ENCODE peak calls at places on chromosomes 7 and 10, in ten cellular contexts. One of them, this sample, is unnamed.

GRCh38 chr10:120841522-120842189 is 9.5 kb upstream of the WDR11 start:
- DNase-seq in fibroblast of the aortic adventitia: no peak
- DNase-seq in KG1: no peak
- DNase-seq in activated effector memory CD4-positive, alpha-beta T cell treated with Interleukin-2 at 50 U/mL for 16 hours: no peak
- DNase-seq in right cardiac atrium: no peak
- DNase-seq in CD4-positive, alpha-beta T cell: no peak
- DNase-seq in amygdala: no peak
- DNase-seq in pons: no peak
- DNase-seq in GM13976: no peak
- DNase-seq in HEK293T: no peak
- DNase-seq in this sample: no peak

GRCh38 chr7:1460757-1461639 is 1.7 kb upstream of the MICALL2 start:
- DNase-seq in fibroblast of the aortic adventitia: peak; percentile 58
- DNase-seq in KG1: no peak
- DNase-seq in CD4-positive, alpha-beta T cell: no peak
- DNase-seq in GM13976: peak; percentile 85
- DNase-seq in HEK293T: no peak
- DNase-seq in right cardiac atrium: peak; percentile 73
- DNase-seq in amygdala: no peak
- DNase-seq in pons: peak; percentile 20
- DNase-seq in activated effector memory CD4-positive, alpha-beta T cell treated with Interleukin-2 at 50 U/mL for 16 hours: no peak
- DNase-seq in this sample: peak; percentile 32

GRCh38 chr10:33535866-33536265 is 201.4 kb upstream of the NRP1 start:
- DNase-seq in KG1: no peak
- DNase-seq in GM13976: no peak
- DNase-seq in amygdala: no peak
- DNase-seq in right cardiac atrium: no peak
- DNase-seq in fibroblast of the aortic adventitia: no peak
- DNase-seq in activated effector memory CD4-positive, alpha-beta T cell treated with Interleukin-2 at 50 U/mL for 16 hours: no peak
- DNase-seq in CD4-positive, alpha-beta T cell: no peak
- DNase-seq in pons: no peak
- DNase-seq in HEK293T: no peak
- DNase-seq in this sample: no peak

GRCh38 chr10:113113241-113113640 is 163.2 kb downstream of the TCF7L2 start:
- DNase-seq in activated effector memory CD4-positive, alpha-beta T cell treated with Interleukin-2 at 50 U/mL for 16 hours: no peak
- DNase-seq in CD4-positive, alpha-beta T cell: no peak
- DNase-seq in KG1: no peak
- DNase-seq in GM13976: no peak
- DNase-seq in amygdala: no peak
- DNase-seq in fibroblast of the aortic adventitia: no peak
- DNase-seq in pons: no peak
- DNase-seq in HEK293T: no peak
- DNase-seq in right cardiac atrium: no peak
- DNase-seq in this sample: no peak

GRCh38 chr10:135601-136464 is 578 bp downstream of the ZMYND11 start:
- DNase-seq in fibroblast of the aortic adventitia: peak; percentile 48
- DNase-seq in KG1: peak; percentile 78
- DNase-seq in right cardiac atrium: peak; percentile 66
- DNase-seq in HEK293T: peak; percentile 26
- DNase-seq in amygdala: no peak
- DNase-seq in GM13976: peak; percentile 63
- DNase-seq in pons: peak; percentile 22
- DNase-seq in CD4-positive, alpha-beta T cell: peak; percentile 55
- DNase-seq in activated effector memory CD4-positive, alpha-beta T cell treated with Interleukin-2 at 50 U/mL for 16 hours: peak; percentile 48
- DNase-seq in this sample: peak; percentile 44

GRCh38 chr10:60677541-60678129 is 100.6 kb upstream of the CDK1 start:
- DNase-seq in fibroblast of the aortic adventitia: no peak
- DNase-seq in KG1: no peak
- DNase-seq in HEK293T: no peak
- DNase-seq in pons: no peak
- DNase-seq in GM13976: no peak
- DNase-seq in amygdala: no peak
- DNase-seq in right cardiac atrium: no peak
- DNase-seq in activated effector memory CD4-positive, alpha-beta T cell treated with Interleukin-2 at 50 U/mL for 16 hours: no peak
- DNase-seq in CD4-positive, alpha-beta T cell: no peak
- DNase-seq in this sample: no peak

GRCh38 chr10:86295791-86296190 is 70.8 kb downstream of the GRID1 start:
- DNase-seq in pons: no peak
- DNase-seq in fibroblast of the aortic adventitia: no peak
- DNase-seq in KG1: no peak
- DNase-seq in HEK293T: no peak
- DNase-seq in amygdala: no peak
- DNase-seq in activated effector memory CD4-positive, alpha-beta T cell treated with Interleukin-2 at 50 U/mL for 16 hours: no peak
- DNase-seq in GM13976: no peak
- DNase-seq in CD4-positive, alpha-beta T cell: no peak
- DNase-seq in right cardiac atrium: no peak
- DNase-seq in this sample: no peak

GRCh38 chr10:127216284-127216683 is 19.9 kb upstream of the INSYN2A start:
- DNase-seq in KG1: no peak
- DNase-seq in CD4-positive, alpha-beta T cell: no peak
- DNase-seq in right cardiac atrium: no peak
- DNase-seq in pons: no peak
- DNase-seq in activated effector memory CD4-positive, alpha-beta T cell treated with Interleukin-2 at 50 U/mL for 16 hours: no peak
- DNase-seq in HEK293T: no peak
- DNase-seq in fibroblast of the aortic adventitia: no peak
- DNase-seq in amygdala: no peak
- DNase-seq in GM13976: no peak
- DNase-seq in this sample: no peak

GRCh38 chr10:6612371-6612770 is 32.3 kb upstream of the PRKCQ start:
- DNase-seq in GM13976: no peak
- DNase-seq in KG1: no peak
- DNase-seq in fibroblast of the aortic adventitia: no peak
- DNase-seq in amygdala: no peak
- DNase-seq in right cardiac atrium: no peak
- DNase-seq in CD4-positive, alpha-beta T cell: no peak
- DNase-seq in HEK293T: no peak
- DNase-seq in pons: no peak
- DNase-seq in activated effector memory CD4-positive, alpha-beta T cell treated with Interleukin-2 at 50 U/mL for 16 hours: no peak
- DNase-seq in this sample: peak; percentile 67

GRCh38 chr7:152848026-152848425 is 88.5 kb downstream of the ACTR3B start:
- DNase-seq in KG1: no peak
- DNase-seq in GM13976: no peak
- DNase-seq in amygdala: no peak
- DNase-seq in right cardiac atrium: no peak
- DNase-seq in HEK293T: no peak
- DNase-seq in fibroblast of the aortic adventitia: no peak
- DNase-seq in activated effector memory CD4-positive, alpha-beta T cell treated with Interleukin-2 at 50 U/mL for 16 hours: no peak
- DNase-seq in pons: no peak
- DNase-seq in CD4-positive, alpha-beta T cell: no peak
- DNase-seq in this sample: no peak

GRCh38 chr7:100352984-100353684 is 4.8 kb upstream of the PILRB start:
- DNase-seq in CD4-positive, alpha-beta T cell: no peak
- DNase-seq in HEK293T: no peak
- DNase-seq in fibroblast of the aortic adventitia: no peak
- DNase-seq in right cardiac atrium: no peak
- DNase-seq in KG1: no peak
- DNase-seq in pons: no peak
- DNase-seq in activated effector memory CD4-positive, alpha-beta T cell treated with Interleukin-2 at 50 U/mL for 16 hours: no peak
- DNase-seq in amygdala: no peak
- DNase-seq in GM13976: no peak
- DNase-seq in this sample: no peak

GRCh38 chr7:42661312-42661711 is 250.6 kb downstream of the C7orf25 start:
- DNase-seq in amygdala: no peak
- DNase-seq in KG1: no peak
- DNase-seq in right cardiac atrium: no peak
- DNase-seq in CD4-positive, alpha-beta T cell: no peak
- DNase-seq in activated effector memory CD4-positive, alpha-beta T cell treated with Interleukin-2 at 50 U/mL for 16 hours: no peak
- DNase-seq in HEK293T: no peak
- DNase-seq in GM13976: no peak
- DNase-seq in pons: no peak
- DNase-seq in fibroblast of the aortic adventitia: peak; percentile 79
- DNase-seq in this sample: no peak

GRCh38 chr7:66557214-66558200 is 71.2 kb upstream of the KCTD7 start:
- DNase-seq in KG1: no peak
- DNase-seq in HEK293T: peak; percentile 79
- DNase-seq in CD4-positive, alpha-beta T cell: peak; percentile 66
- DNase-seq in amygdala: peak; percentile 15
- DNase-seq in right cardiac atrium: peak; percentile 68
- DNase-seq in fibroblast of the aortic adventitia: peak; percentile 45
- DNase-seq in activated effector memory CD4-positive, alpha-beta T cell treated with Interleukin-2 at 50 U/mL for 16 hours: peak; percentile 57
- DNase-seq in GM13976: peak; percentile 87
- DNase-seq in pons: peak; percentile 29
- DNase-seq in this sample: no peak